ENCODE peak calls at places on chromosome 21, in seven cellular contexts. M, E, V, L, Z, X and N are unnamed samples.

GRCh38 chr21:46594276-46594675 is 10.6 kb downstream of the S100B start:
- DNase-seq in M (no peak), E (no peak), V (no peak), L (no peak), Z (no peak), X (no peak), N (no peak)

GRCh38 chr21:17370263-17370662 is 142.6 kb upstream of the CXADR start:
- DNase-seq in M (peak; percentile 65), E (no peak), V (no peak), L (peak; percentile 33), Z (no peak), X (no peak), N (no peak)

GRCh38 chr21:20814090-20814489 is 184.1 kb upstream of the NCAM2 start:
- DNase-seq in M (no peak), E (no peak), V (no peak), L (no peak), Z (no peak), X (no peak), N (no peak)

GRCh38 chr21:31530364-31530763 is 129.1 kb upstream of the SOD1 start:
- DNase-seq in M (no peak), E (no peak), V (no peak), L (no peak), Z (no peak), X (no peak), N (no peak)

GRCh38 chr21:29190920-29191319 is 60.5 kb downstream of the MAP3K7CL start:
- DNase-seq in M (no peak), E (peak; percentile 73), V (no peak), L (no peak), Z (no peak), X (no peak), N (no peak)

GRCh38 chr21:15278279-15278678 is 213.5 kb upstream of the NRIP1 start:
- DNase-seq in M (no peak), E (no peak), V (no peak), L (no peak), Z (no peak), X (no peak), N (no peak)

GRCh38 chr21:28333455-28334108 is 659.1 kb downstream of the LTN1 start:
- DNase-seq in M (no peak), E (peak; percentile 45), V (no peak), L (no peak), Z (no peak), X (no peak), N (no peak)

GRCh38 chr21:15682182-15682895 is 47.4 kb upstream of the USP25 start:
- DNase-seq in M (no peak), E (peak; percentile 89), V (no peak), L (no peak), Z (no peak), X (no peak), N (no peak)

GRCh38 chr21:36630485-36631206 is 68.3 kb upstream of the SIM2 start:
- DNase-seq in M (peak; percentile 61), E (no peak), V (peak; percentile 86), L (peak; percentile 78), Z (peak; percentile 50), X (peak; percentile 64), N (peak; percentile 27)

GRCh38 chr21:26164311-26164710 is 6.3 kb downstream of the APP start:
- DNase-seq in M (no peak), E (no peak), V (no peak), L (no peak), Z (no peak), X (no peak), N (no peak)

GRCh38 chr21:16419188-16419874 is 689.5 kb downstream of the USP25 start:
- DNase-seq in M (peak; percentile 4), E (peak; percentile 65), V (no peak), L (peak; percentile 63), Z (peak; percentile 86), X (no peak), N (no peak)

GRCh38 chr21:37385179-37385765 is 18.7 kb downstream of the DYRK1A start:
- DNase-seq in M (no peak), E (no peak), V (no peak), L (no peak), Z (no peak), X (no peak), N (no peak)

GRCh38 chr21:46326110-46326703 is 2.3 kb downstream of the PCNT start:
- DNase-seq in M (peak; percentile 20), E (no peak), V (no peak), L (no peak), Z (no peak), X (no peak), N (no peak)

GRCh38 chr21:16323586-16323985 is 593.8 kb downstream of the USP25 start:
- DNase-seq in M (no peak), E (peak; percentile 8), V (no peak), L (no peak), Z (no peak), X (no peak), N (no peak)

GRCh38 chr21:24939288-24939687 is 668.0 kb downstream of the MRPL39 start:
- DNase-seq in M (no peak), E (no peak), V (no peak), L (no peak), Z (no peak), X (no peak), N (no peak)

GRCh38 chr21:22395965-22396364 is 1397.8 kb downstream of the NCAM2 start:
- DNase-seq in M (no peak), E (no peak), V (no peak), L (no peak), Z (no peak), X (no peak), N (no peak)

GRCh38 chr21:39568380-39568779 is 44.4 kb upstream of the B3GALT5 start:
- DNase-seq in M (no peak), E (no peak), V (peak; percentile 36), L (no peak), Z (no peak), X (no peak), N (no peak)

GRCh38 chr21:35994605-35995004 is 65.7 kb downstream of the SETD4 start:
- DNase-seq in M (no peak), E (no peak), V (no peak), L (no peak), Z (no peak), X (no peak), N (no peak)

GRCh38 chr21:45983981-45984551 is 2.5 kb downstream of the COL6A1 start:
- DNase-seq in M (no peak), E (no peak), V (no peak), L (no peak), Z (no peak), X (peak; percentile 52), N (peak; percentile 13)

GRCh38 chr21:21463456-21463855 is 465.2 kb downstream of the NCAM2 start:
- DNase-seq in M (no peak), E (no peak), V (no peak), L (peak; percentile 3), Z (peak; percentile 7), X (no peak), N (no peak)

GRCh38 chr21:34583926-34584563 is 30.9 kb downstream of the RCAN1 start:
- DNase-seq in M (no peak), E (no peak), V (no peak), L (no peak), Z (no peak), X (no peak), N (no peak)

GRCh38 chr21:34580181-34580700 is 34.7 kb downstream of the RCAN1 start:
- DNase-seq in M (peak; percentile 37), E (peak; percentile 18), V (no peak), L (peak; percentile 30), Z (no peak), X (no peak), N (no peak)

GRCh38 chr21:34579411-34579810 is 35.5 kb downstream of the RCAN1 start:
- DNase-seq in M (no peak), E (peak; percentile 77), V (no peak), L (no peak), Z (no peak), X (no peak), N (no peak)

GRCh38 chr21:34582506-34583150 is 32.3 kb downstream of the RCAN1 start:
- DNase-seq in M (no peak), E (peak; percentile 42), V (peak; percentile 39), L (peak; percentile 51), Z (no peak), X (no peak), N (no peak)
- TF ChIP-seq CTCF in M (peak; percentile 44), E (peak; percentile 54), V (peak; percentile 66), L (peak; percentile 47), Z (peak; percentile 14), X (peak; percentile 54), N (no peak)

GRCh38 chr21:38467911-38468310 is 30.4 kb downstream of the ERG start:
- DNase-seq in M (no peak), E (no peak), V (peak; percentile 52), L (no peak), Z (no peak), X (no peak), N (no peak)
- TF ChIP-seq CTCF in M (no peak), E (no peak), V (peak; percentile 53), L (no peak), Z (no peak), X (no peak), N (no peak)

DNA sequence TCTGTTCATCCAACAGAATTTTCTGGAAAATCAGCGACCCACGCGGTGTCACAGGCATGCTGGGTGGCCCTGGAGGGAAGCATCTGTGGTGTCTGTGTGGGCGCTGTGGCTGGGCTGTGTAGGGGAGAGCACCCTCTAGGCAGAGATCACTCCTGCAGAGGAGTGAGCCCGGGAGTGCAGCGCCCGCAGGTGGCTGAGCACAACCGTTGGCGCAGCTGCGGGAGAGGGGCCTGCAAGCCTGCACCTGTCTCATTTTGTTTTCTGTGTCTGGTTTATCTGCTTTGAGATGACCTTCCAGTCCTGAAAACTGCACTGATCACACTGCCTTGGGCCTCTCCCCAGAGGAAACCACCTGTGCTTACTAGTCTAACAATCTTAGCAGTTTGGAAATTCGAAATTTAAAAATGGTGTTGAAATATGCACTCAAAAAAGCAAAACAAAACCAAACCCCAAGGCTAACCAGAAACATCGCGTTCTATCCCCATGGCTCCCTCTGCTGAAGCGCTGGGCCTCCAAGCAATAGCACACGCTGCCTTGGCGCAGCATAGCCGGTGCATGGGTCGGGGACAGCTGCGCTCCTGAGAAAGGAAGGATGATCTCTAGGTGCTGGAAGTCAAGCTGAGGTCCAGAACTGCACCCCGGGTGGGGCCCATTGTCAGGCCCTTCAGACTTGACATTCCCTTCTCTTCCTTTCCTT is 4.8 kb downstream of the FAM3B start:
- DNase-seq in M (no peak), E (no peak), V (no peak), L (no peak), Z (no peak), X (no peak), N (no peak)
- TF ChIP-seq CTCF in M (no peak), E (no peak), V (no peak), L (no peak), Z (no peak), X (no peak), N (no peak)

GRCh38 chr21:30408782-30409494 is 13.1 kb downstream of the KRTAP13-1 start:
- DNase-seq in M (peak; percentile 49), E (no peak), V (peak; percentile 98), L (peak; percentile 81), Z (peak; percentile 54), X (no peak), N (no peak)
- TF ChIP-seq CTCF in M (peak; percentile 51), E (no peak), V (peak; percentile 75), L (peak; percentile 55), Z (peak; percentile 55), X (no peak), N (no peak)